ENCODE peak calls at places on chromosome 9, in ten cellular contexts. S, Z, U, Y, B, C, O, W, G and D are unnamed samples.

GRCh38 chr9:132404228-132404881 is 2.3 kb downstream of the TTF1 start:
- DNase-seq in Y (no peak), S (no peak), O (no peak), C (no peak), W (no peak), U (no peak), Z (no peak), B (no peak), G (no peak), D (no peak)

GRCh38 chr9:94743035-94743954 is 16.8 kb downstream of the AOPEP start:
- DNase-seq in C (no peak), Y (no peak), W (no peak), Z (no peak), O (no peak), S (no peak), U (no peak), B (no peak), G (peak; percentile 78), D (no peak)

GRCh38 chr9:93593144-93593655 is 16.8 kb downstream of the PHF2 start:
- DNase-seq in Z (no peak), C (no peak), S (no peak), W (peak; percentile 35), Y (no peak), O (no peak), G (no peak), B (no peak), U (no peak), D (peak; percentile 5)

GRCh38 chr9:115986508-115986907 is 167.1 kb upstream of the PAPPA start:
- DNase-seq in S (no peak), Z (no peak), U (no peak), W (no peak), Y (no peak), O (no peak), G (no peak), B (no peak), C (no peak), D (no peak)

GRCh38 chr9:113817171-113817570 is 58.9 kb upstream of the ZNF618 start:
- DNase-seq in Z (no peak), B (no peak), C (no peak), O (no peak), G (no peak), S (no peak), W (no peak), Y (no peak), U (no peak), D (no peak)

GRCh38 chr9:114852050-114852594 is 46.3 kb upstream of the TNFSF15 start:
- DNase-seq in U (no peak), W (no peak), B (no peak), C (peak; percentile 94), Z (no peak), S (peak; percentile 20), Y (no peak), G (no peak), O (no peak), D (peak; percentile 28)

GRCh38 chr9:5587024-5587423 is 41.9 kb upstream of the RIC1 start:
- DNase-seq in U (no peak), S (no peak), B (no peak), O (no peak), Z (no peak), Y (no peak), G (no peak), W (no peak), C (peak; percentile 86), D (no peak)

GRCh38 chr9:117120061-117120460 is 294.8 kb downstream of the ASTN2 start:
- DNase-seq in S (no peak), O (no peak), W (no peak), G (no peak), C (no peak), U (no peak), B (no peak), Z (no peak), Y (no peak), D (no peak)

GRCh38 chr9:3059781-3060468 is 216.0 kb upstream of the PUM3 start:
- DNase-seq in B (no peak), Z (no peak), U (no peak), S (no peak), W (no peak), O (no peak), C (no peak), G (no peak), Y (no peak), D (no peak)

GRCh38 chr9:30048396-30048795 is 2336.0 kb upstream of the ACO1 start:
- DNase-seq in B (no peak), C (no peak), O (no peak), S (no peak), Y (no peak), G (no peak), W (no peak), Z (no peak), U (no peak), D (no peak)

GRCh38 chr9:108445431-108446018 is 410.3 kb downstream of the ACTL7B start:
- DNase-seq in C (no peak), S (no peak), Y (no peak), Z (no peak), G (no peak), U (no peak), B (no peak), W (no peak), O (no peak), D (no peak)

GRCh38 chr9:80026121-80026520 is 454.4 kb downstream of the TLE4 start:
- DNase-seq in C (no peak), G (no peak), B (no peak), U (no peak), W (no peak), Y (no peak), S (no peak), Z (no peak), O (no peak), D (no peak)

DNA sequence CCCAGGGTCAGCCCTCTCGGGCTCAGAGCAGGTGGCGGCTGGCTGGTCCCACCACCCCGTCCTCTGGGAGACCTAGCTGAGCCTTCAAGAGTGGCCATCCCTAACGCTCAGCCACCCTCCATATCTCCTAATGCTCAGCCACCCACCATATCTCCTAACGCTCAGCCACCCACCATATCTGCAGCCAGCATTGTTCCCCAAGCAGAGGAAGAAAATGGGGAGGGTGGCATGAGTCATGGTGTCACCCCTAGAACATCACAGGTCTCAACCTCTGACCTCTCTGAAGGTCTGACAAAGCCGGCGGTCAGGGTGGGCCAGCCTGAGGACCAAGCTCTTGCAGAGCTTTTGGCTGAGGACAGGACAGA is 14.7 kb downstream of the LHX3 start:
- DNase-seq in B (no peak), Y (no peak), U (no peak), Z (no peak), W (no peak), S (no peak), O (no peak), C (no peak), G (no peak), D (no peak)
- H3K4me1 ChIP-seq in B (peaks cover 9% of the 10 kb centered on the region), Y (no peaks in the 10 kb centered on the region), U (no peaks in the 10 kb centered on the region), Z (no peaks in the 10 kb centered on the region), W (no peaks in the 10 kb centered on the region), S (no peaks in the 10 kb centered on the region), O (no peaks in the 10 kb centered on the region), C (no peaks in the 10 kb centered on the region), G (no peaks in the 10 kb centered on the region), D (peaks cover 5% of the 10 kb centered on the region)

GRCh38 chr9:38686923-38687322 is 33.0 kb downstream of the FAM240B start:
- DNase-seq in G (no peak), C (no peak), S (no peak), W (no peak), O (no peak), Y (no peak), B (no peak), U (no peak), Z (no peak), D (no peak)
- H3K4me3 ChIP-seq in G (peak overlapping the region; percentile 37), C (no peak overlapping the region), S (no peak overlapping the region), W (peak overlapping the region; percentile 63), O (no peak overlapping the region), Y (peak overlapping the region; percentile 33), B (no peak overlapping the region), U (no peak overlapping the region), Z (no peak overlapping the region), D (peak overlapping the region; percentile 46)

GRCh38 chr9:34124103-34124502 is 2.4 kb downstream of the DCAF12 start:
- DNase-seq in G (no peak), Z (no peak), S (no peak), W (no peak), C (no peak), U (no peak), B (no peak), Y (no peak), O (no peak), D (no peak)

GRCh38 chr9:34124923-34125322 is 1.6 kb downstream of the DCAF12 start:
- DNase-seq in S (peak; percentile 24), G (no peak), O (no peak), W (no peak), Z (no peak), C (peak; percentile 7), B (no peak), Y (no peak), U (no peak), D (no peak)

GRCh38 chr9:34127035-34127948 is 794 bp upstream of the DCAF12 start:
- DNase-seq in C (no peak), B (no peak), S (no peak), G (no peak), U (no peak), Z (no peak), O (no peak), W (no peak), Y (no peak), D (peak; percentile 33)

GRCh38 chr9:34125681-34126206 is 754 bp downstream of the DCAF12 start:
- DNase-seq in S (peak; percentile 34), C (peak; percentile 21), O (no peak), Z (no peak), U (no peak), G (no peak), Y (no peak), B (no peak), W (no peak), D (peak; percentile 43)

DNA sequence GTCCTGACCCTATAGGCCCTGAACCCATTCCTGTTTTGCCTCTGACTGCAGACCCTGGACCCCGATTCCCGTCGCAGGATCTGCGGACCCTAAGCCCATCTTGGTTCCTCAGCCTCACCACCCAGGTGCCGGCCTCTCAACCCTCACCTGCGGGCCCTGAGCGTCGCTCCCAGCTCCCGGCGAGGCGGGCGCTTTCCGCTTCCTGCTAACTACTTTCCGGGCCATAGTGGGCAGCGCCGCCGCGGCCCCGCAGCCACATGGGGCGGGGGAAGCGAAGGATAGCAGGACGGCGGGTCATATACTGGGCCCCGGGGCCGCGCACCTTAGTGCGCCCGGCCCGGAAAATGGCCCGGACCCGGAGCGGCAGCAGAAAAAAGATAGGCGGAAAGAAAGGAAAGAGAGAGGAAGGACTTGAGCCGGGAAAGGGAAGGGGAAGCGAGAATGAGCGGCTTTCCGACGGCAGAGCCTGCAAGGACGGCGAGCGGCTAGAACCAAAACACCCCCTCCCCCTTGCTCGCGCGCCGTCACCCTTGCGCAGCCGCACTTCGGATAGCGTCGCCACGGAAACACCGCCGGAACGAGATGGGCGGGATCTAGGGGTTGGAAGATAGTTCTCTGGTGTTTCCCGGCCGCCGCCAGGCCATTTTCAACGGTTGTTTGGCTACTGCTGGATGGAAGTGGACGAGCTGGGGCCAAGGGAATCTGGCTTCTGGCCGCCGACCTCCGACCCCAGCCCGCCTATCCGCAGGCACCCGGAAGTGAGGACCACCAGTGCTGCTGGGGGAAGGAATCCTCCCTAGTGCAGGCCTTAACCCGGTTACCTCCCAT is at the start of gene DCAF12:
- DNase-seq in S (peak; percentile 94), W (peak; percentile 97), U (peak; percentile 74), G (peak; percentile 92), B (peak; percentile 91), Y (peak; percentile 94), O (peak; percentile 75), C (peak; percentile 91), Z (peak; percentile 94), D (peak; percentile 92)
- H3K4me1 ChIP-seq in S (peaks cover 28% of the 10 kb centered on the region), W (peaks cover 8% of the 10 kb centered on the region), U (peaks cover 18% of the 10 kb centered on the region), G (peaks cover 15% of the 10 kb centered on the region), B (peaks cover 6% of the 10 kb centered on the region), Y (peaks cover 6% of the 10 kb centered on the region), O (peaks cover 20% of the 10 kb centered on the region), C (peaks cover 4% of the 10 kb centered on the region), Z (peaks cover 10% of the 10 kb centered on the region), D (peaks cover 46% of the 10 kb centered on the region)

GRCh38 chr9:77779010-77779409 is 130.9 kb upstream of the GNA14 start:
- DNase-seq in Z (no peak), O (no peak), U (no peak), W (no peak), S (no peak), C (no peak), B (no peak), G (no peak), Y (no peak), D (no peak)
- H3K4me3 ChIP-seq in Z (no peak overlapping the region), O (no peak overlapping the region), U (no peak overlapping the region), W (no peak overlapping the region), S (no peak overlapping the region), C (no peak overlapping the region), B (no peak overlapping the region), G (peak overlapping the region; percentile 33), Y (no peak overlapping the region), D (no peak overlapping the region)